ENCODE peak calls at places on chromosomes 7 and 10, in ten cellular contexts. One of them, this sample, is unnamed.

GRCh38 chr10:132368881-132369635 is 27.9 kb upstream of the PWWP2B start:
- DNase-seq in K562: no peak
- DNase-seq in IMR-90: peak
- DNase-seq in prostate gland: no peak
- DNase-seq in GM12878: no peak
- DNase-seq in gastrocnemius medialis: no peak
- DNase-seq in HepG2: no peak
- DNase-seq in thyroid gland: no peak
- DNase-seq in uterus: no peak
- DNase-seq in A549: no peak
- DNase-seq in this sample: no peak

GRCh38 chr10:69965919-69966662 is 86.6 kb upstream of the MACROH2A2 start:
- DNase-seq in HepG2: no peak
- DNase-seq in GM12878: no peak
- DNase-seq in K562: no peak
- DNase-seq in A549: no peak
- DNase-seq in thyroid gland: no peak
- DNase-seq in IMR-90: peak
- DNase-seq in gastrocnemius medialis: no peak
- DNase-seq in uterus: no peak
- DNase-seq in prostate gland: no peak
- DNase-seq in this sample: no peak

GRCh38 chr7:29375641-29376562 is 181.3 kb downstream of the CHN2 start:
- DNase-seq in GM12878: no peak
- DNase-seq in A549: no peak
- DNase-seq in K562: no peak
- DNase-seq in thyroid gland: no peak
- DNase-seq in uterus: no peak
- DNase-seq in HepG2: peak
- DNase-seq in prostate gland: no peak
- DNase-seq in gastrocnemius medialis: no peak
- DNase-seq in IMR-90: no peak
- DNase-seq in this sample: peak

GRCh38 chr10:11165591-11166543 is 148.2 kb downstream of the CELF2 start:
- DNase-seq in prostate gland: peak
- DNase-seq in A549: peak
- DNase-seq in IMR-90: no peak
- DNase-seq in gastrocnemius medialis: peak
- DNase-seq in HepG2: no peak
- DNase-seq in K562: peak
- DNase-seq in thyroid gland: peak
- DNase-seq in uterus: peak
- DNase-seq in GM12878: no peak
- DNase-seq in this sample: peak

GRCh38 chr10:44571701-44572100 is 186.8 kb upstream of the CXCL12 start:
- DNase-seq in IMR-90: peak
- DNase-seq in A549: no peak
- DNase-seq in prostate gland: no peak
- DNase-seq in K562: no peak
- DNase-seq in gastrocnemius medialis: no peak
- DNase-seq in GM12878: no peak
- DNase-seq in thyroid gland: no peak
- DNase-seq in HepG2: no peak
- DNase-seq in uterus: no peak
- DNase-seq in this sample: no peak

GRCh38 chr10:75632750-75633462 is 201.5 kb downstream of the LRMDA start:
- DNase-seq in prostate gland: no peak
- DNase-seq in K562: no peak
- DNase-seq in GM12878: no peak
- DNase-seq in HepG2: no peak
- DNase-seq in gastrocnemius medialis: no peak
- DNase-seq in thyroid gland: no peak
- DNase-seq in uterus: peak
- DNase-seq in IMR-90: no peak
- DNase-seq in A549: no peak
- DNase-seq in this sample: no peak

GRCh38 chr10:126979311-126979710 is 74.1 kb downstream of the DOCK1 start:
- DNase-seq in prostate gland: no peak
- DNase-seq in A549: no peak
- DNase-seq in uterus: no peak
- DNase-seq in K562: no peak
- DNase-seq in gastrocnemius medialis: no peak
- DNase-seq in GM12878: no peak
- DNase-seq in HepG2: no peak
- DNase-seq in thyroid gland: no peak
- DNase-seq in IMR-90: no peak
- DNase-seq in this sample: no peak

GRCh38 chr10:51176976-51177690 is 102.8 kb downstream of the PRKG1 start:
- DNase-seq in thyroid gland: no peak
- DNase-seq in HepG2: no peak
- DNase-seq in GM12878: no peak
- DNase-seq in uterus: no peak
- DNase-seq in prostate gland: no peak
- DNase-seq in gastrocnemius medialis: no peak
- DNase-seq in IMR-90: peak
- DNase-seq in K562: no peak
- DNase-seq in A549: no peak
- DNase-seq in this sample: no peak

GRCh38 chr10:69649771-69650550 is 19.9 kb downstream of the FAM241B start:
- DNase-seq in HepG2: no peak
- DNase-seq in gastrocnemius medialis: no peak
- DNase-seq in prostate gland: no peak
- DNase-seq in uterus: no peak
- DNase-seq in A549: no peak
- DNase-seq in GM12878: no peak
- DNase-seq in K562: no peak
- DNase-seq in thyroid gland: no peak
- DNase-seq in IMR-90: no peak
- DNase-seq in this sample: no peak

GRCh38 chr10:47369251-47369894 is 14.7 kb downstream of the ZNF488 start:
- DNase-seq in thyroid gland: no peak
- DNase-seq in K562: no peak
- DNase-seq in IMR-90: no peak
- DNase-seq in GM12878: no peak
- DNase-seq in gastrocnemius medialis: no peak
- DNase-seq in A549: no peak
- DNase-seq in HepG2: no peak
- DNase-seq in uterus: no peak
- DNase-seq in prostate gland: no peak
- DNase-seq in this sample: no peak

GRCh38 chr10:52864459-52865106 is 92.0 kb upstream of the MBL2 start:
- DNase-seq in prostate gland: peak
- DNase-seq in A549: no peak
- DNase-seq in HepG2: peak
- DNase-seq in GM12878: no peak
- DNase-seq in thyroid gland: no peak
- DNase-seq in K562: no peak
- DNase-seq in IMR-90: peak
- DNase-seq in gastrocnemius medialis: no peak
- DNase-seq in uterus: no peak
- DNase-seq in this sample: no peak

GRCh38 chr7:82443801-82444219 is 233 bp upstream of the CACNA2D1 start:
- DNase-seq in IMR-90: peak
- DNase-seq in HepG2: no peak
- DNase-seq in prostate gland: peak
- DNase-seq in A549: peak
- DNase-seq in K562: no peak
- DNase-seq in GM12878: no peak
- DNase-seq in thyroid gland: peak
- DNase-seq in uterus: peak
- DNase-seq in gastrocnemius medialis: peak
- DNase-seq in this sample: peak

DNA sequence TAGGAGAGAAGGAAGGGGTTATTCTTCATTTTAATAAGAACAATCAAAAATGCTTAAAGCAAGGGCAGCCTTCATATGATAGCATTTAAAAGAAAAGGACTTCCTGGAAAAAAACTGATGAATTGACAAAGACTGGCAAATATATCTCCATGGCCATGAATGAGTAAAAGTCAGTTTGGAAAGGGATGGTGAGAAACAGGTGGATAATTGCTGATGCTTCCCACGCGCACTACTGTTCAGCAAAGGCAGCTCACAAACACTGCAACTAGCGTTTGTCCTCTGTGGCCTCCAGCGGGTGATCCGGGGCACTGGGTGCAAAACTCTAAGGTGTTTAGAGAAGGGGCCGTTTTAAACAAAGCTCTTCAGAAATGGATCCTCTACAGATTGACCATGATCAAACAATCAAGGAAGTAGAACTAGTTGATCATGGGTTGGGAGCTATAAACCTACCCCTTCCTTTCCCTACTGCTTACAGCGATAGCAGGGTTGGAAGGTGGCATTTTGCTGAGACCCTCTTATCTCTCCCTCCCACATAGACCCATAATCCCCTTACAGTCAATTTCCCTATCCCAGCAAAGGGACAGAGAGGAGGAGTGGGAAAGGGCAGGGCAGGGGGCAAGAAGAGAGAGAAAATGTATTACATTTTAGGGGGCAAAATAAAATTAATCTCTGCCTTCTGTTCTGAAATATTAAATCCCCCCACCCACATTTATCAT is 53.8 kb downstream of the SMURF1 start:
- DNase-seq in thyroid gland: no peak
- DNase-seq in A549: no peak
- DNase-seq in gastrocnemius medialis: no peak
- DNase-seq in IMR-90: no peak
- DNase-seq in prostate gland: no peak
- DNase-seq in GM12878: no peak
- DNase-seq in HepG2: no peak
- DNase-seq in uterus: no peak
- DNase-seq in K562: peak
- DNase-seq in this sample: no peak
- TF ChIP-seq POLR2A in thyroid gland: no peak
- TF ChIP-seq POLR2A in A549: no peak
- TF ChIP-seq POLR2A in gastrocnemius medialis: no peak
- TF ChIP-seq POLR2A in IMR-90: no peak
- TF ChIP-seq POLR2A in prostate gland: no peak
- TF ChIP-seq POLR2A in GM12878: no peak
- TF ChIP-seq POLR2A in HepG2: no peak
- TF ChIP-seq POLR2A in uterus: no peak
- TF ChIP-seq POLR2A in K562: no peak
- TF ChIP-seq POLR2A in this sample: no peak

GRCh38 chr10:5965266-5965665 is 12.1 kb downstream of the IL15RA start:
- DNase-seq in IMR-90: no peak
- DNase-seq in GM12878: no peak
- DNase-seq in HepG2: no peak
- DNase-seq in uterus: no peak
- DNase-seq in thyroid gland: no peak
- DNase-seq in gastrocnemius medialis: no peak
- DNase-seq in prostate gland: no peak
- DNase-seq in K562: no peak
- DNase-seq in A549: no peak
- DNase-seq in this sample: no peak

GRCh38 chr10:5970066-5970465 is 7.3 kb downstream of the IL15RA start:
- DNase-seq in gastrocnemius medialis: no peak
- DNase-seq in IMR-90: no peak
- DNase-seq in uterus: no peak
- DNase-seq in A549: no peak
- DNase-seq in prostate gland: no peak
- DNase-seq in K562: no peak
- DNase-seq in thyroid gland: no peak
- DNase-seq in HepG2: no peak
- DNase-seq in GM12878: no peak
- DNase-seq in this sample: no peak

GRCh38 chr10:5970527-5970926 is 6.8 kb downstream of the IL15RA start:
- DNase-seq in thyroid gland: no peak
- DNase-seq in IMR-90: no peak
- DNase-seq in A549: no peak
- DNase-seq in HepG2: no peak
- DNase-seq in gastrocnemius medialis: no peak
- DNase-seq in GM12878: no peak
- DNase-seq in K562: no peak
- DNase-seq in prostate gland: no peak
- DNase-seq in uterus: no peak
- DNase-seq in this sample: no peak

GRCh38 chr10:5968681-5969453 is 8.5 kb downstream of the IL15RA start:
- DNase-seq in gastrocnemius medialis: no peak
- DNase-seq in K562: no peak
- DNase-seq in uterus: no peak
- DNase-seq in prostate gland: no peak
- DNase-seq in A549: no peak
- DNase-seq in GM12878: no peak
- DNase-seq in thyroid gland: no peak
- DNase-seq in IMR-90: no peak
- DNase-seq in HepG2: peak
- DNase-seq in this sample: no peak

DNA sequence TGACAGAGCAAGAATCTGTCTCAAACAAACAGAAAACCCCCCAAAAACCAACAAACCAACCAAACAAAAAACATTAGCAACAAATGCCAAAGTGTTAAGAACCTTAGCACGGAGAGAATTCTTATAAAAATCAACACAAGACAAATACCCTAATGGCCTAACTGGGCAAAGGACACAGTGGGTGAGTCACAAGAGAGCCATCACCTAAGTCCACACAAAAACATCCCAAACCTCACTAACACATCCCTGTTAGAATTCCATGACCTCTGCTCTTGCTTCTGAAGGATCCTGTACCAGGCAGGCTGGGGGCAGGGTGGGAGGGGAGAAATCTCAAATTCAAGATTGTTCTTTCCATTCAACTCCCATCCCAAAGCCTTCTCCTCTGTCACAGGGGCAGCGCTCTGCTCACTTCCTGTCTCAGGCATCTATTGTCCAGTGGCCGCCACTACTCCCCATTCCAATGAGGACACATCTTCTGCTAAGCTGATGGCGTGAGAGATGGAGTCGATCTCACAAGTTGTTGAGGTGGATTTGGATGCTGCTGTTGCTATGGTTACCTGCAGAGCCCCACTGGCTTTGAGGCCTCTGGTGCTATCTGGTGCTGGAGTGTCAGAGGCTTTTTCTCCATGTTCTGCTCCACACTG is 9.2 kb downstream of the IL15RA start:
- DNase-seq in A549: no peak
- DNase-seq in K562: no peak
- DNase-seq in IMR-90: no peak
- DNase-seq in GM12878: no peak
- DNase-seq in prostate gland: no peak
- DNase-seq in thyroid gland: no peak
- DNase-seq in uterus: no peak
- DNase-seq in gastrocnemius medialis: no peak
- DNase-seq in HepG2: no peak
- DNase-seq in this sample: no peak
- TF ChIP-seq CTCF in A549: no peak
- TF ChIP-seq CTCF in K562: no peak
- TF ChIP-seq CTCF in IMR-90: no peak
- TF ChIP-seq CTCF in GM12878: no peak
- TF ChIP-seq CTCF in prostate gland: no peak
- TF ChIP-seq CTCF in thyroid gland: no peak
- TF ChIP-seq CTCF in uterus: no peak
- TF ChIP-seq CTCF in gastrocnemius medialis: no peak
- TF ChIP-seq CTCF in HepG2: no peak
- TF ChIP-seq CTCF in this sample: no peak

GRCh38 chr10:24825551-24825950 is 101.9 kb upstream of the ARHGAP21 start:
- DNase-seq in prostate gland: no peak
- DNase-seq in HepG2: no peak
- DNase-seq in A549: no peak
- DNase-seq in IMR-90: peak
- DNase-seq in GM12878: no peak
- DNase-seq in uterus: no peak
- DNase-seq in gastrocnemius medialis: no peak
- DNase-seq in thyroid gland: no peak
- DNase-seq in K562: no peak
- DNase-seq in this sample: no peak
- H3K27ac ChIP-seq in prostate gland: no peak
- H3K27ac ChIP-seq in HepG2: no peak
- H3K27ac ChIP-seq in A549: peak
- H3K27ac ChIP-seq in IMR-90: no peak
- H3K27ac ChIP-seq in GM12878: no peak
- H3K27ac ChIP-seq in uterus: peak
- H3K27ac ChIP-seq in gastrocnemius medialis: no peak
- H3K27ac ChIP-seq in thyroid gland: no peak
- H3K27ac ChIP-seq in K562: no peak
- H3K27ac ChIP-seq in this sample: no peak

GRCh38 chr7:2251841-2252771 is 10.1 kb downstream of the NUDT1 start:
- DNase-seq in thyroid gland: no peak
- DNase-seq in uterus: no peak
- DNase-seq in HepG2: no peak
- DNase-seq in A549: no peak
- DNase-seq in GM12878: no peak
- DNase-seq in K562: no peak
- DNase-seq in IMR-90: no peak
- DNase-seq in prostate gland: no peak
- DNase-seq in gastrocnemius medialis: no peak
- DNase-seq in this sample: no peak
- TF ChIP-seq POLR2A in thyroid gland: no peak
- TF ChIP-seq POLR2A in uterus: no peak
- TF ChIP-seq POLR2A in HepG2: no peak
- TF ChIP-seq POLR2A in A549: no peak
- TF ChIP-seq POLR2A in GM12878: no peak
- TF ChIP-seq POLR2A in K562: no peak
- TF ChIP-seq POLR2A in IMR-90: no peak
- TF ChIP-seq POLR2A in prostate gland: no peak
- TF ChIP-seq POLR2A in gastrocnemius medialis: no peak
- TF ChIP-seq POLR2A in this sample: no peak